ENCODE peak calls at places on chromosomes 12 and 14, in seven cellular contexts. U is HFF-Myc, Z is cardiac muscle cell, Q is fibroblast of mammary gland, Y is breast epithelium, J is heart right ventricle, O is PC-3. L is an unnamed sample.

GRCh38 chr12:122079532-122080081 is 1.1 kb downstream of the MLXIP start:
- DNase-seq in O (no peak), Y (no peak), J (no peak), U (no peak), Z (no peak), Q (no peak), L (no peak)

GRCh38 chr12:91406920-91407341 is 224.3 kb upstream of the DCN start:
- DNase-seq in Z (peak), Q (peak), O (peak), J (no peak), U (peak), Y (no peak), L (no peak)

GRCh38 chr12:56634242-56634836 is 4.2 kb upstream of the BAZ2A start:
- DNase-seq in Q (no peak), J (no peak), Y (peak), Z (no peak), U (no peak), O (peak), L (no peak)

GRCh38 chr14:77862154-77862783 is 62.4 kb downstream of the ADCK1 start:
- DNase-seq in Z (peak), Q (peak), Y (peak), U (peak), J (peak), O (peak), L (peak)

GRCh38 chr14:50762001-50762930 is 68.7 kb downstream of the NIN start:
- DNase-seq in Q (peak), U (peak), Y (no peak), J (no peak), O (peak), Z (peak), L (no peak)

GRCh38 chr14:56324831-56325230 is 206.6 kb downstream of the PELI2 start:
- DNase-seq in Q (peak), J (no peak), O (no peak), Y (no peak), U (peak), Z (no peak), L (no peak)

GRCh38 chr14:71600309-71600708 is 331.9 kb upstream of the RGS6 start:
- DNase-seq in J (no peak), Q (no peak), Y (no peak), O (no peak), Z (no peak), U (no peak), L (no peak)

GRCh38 chr14:99119554-99119953 is 152.4 kb downstream of the BCL11B start:
- DNase-seq in Z (no peak), J (no peak), U (no peak), Y (no peak), Q (no peak), O (no peak), L (no peak)

GRCh38 chr14:74649167-74649566 is 37.1 kb upstream of the LTBP2 start:
- DNase-seq in Z (no peak), U (no peak), Y (no peak), Q (no peak), O (no peak), J (no peak), L (no peak)

GRCh38 chr12:12696562-12697383 is 790 bp upstream of the GPR19 start:
- DNase-seq in Q (peak), Y (peak), J (peak), Z (peak), O (peak), U (no peak), L (peak)

GRCh38 chr12:58939399-58940100 is 19.2 kb upstream of the LRIG3 start:
- DNase-seq in J (no peak), Q (no peak), O (no peak), Y (no peak), U (no peak), Z (no peak), L (no peak)

GRCh38 chr12:85733984-85734383 is 102.2 kb downstream of the RASSF9 start:
- DNase-seq in Y (no peak), Q (peak), U (no peak), O (no peak), J (no peak), Z (peak), L (no peak)

GRCh38 chr14:22538671-22539228 is 50.3 kb downstream of the DAD1 start:
- DNase-seq in Q (no peak), O (no peak), J (no peak), Y (no peak), Z (no peak), U (no peak), L (no peak)

GRCh38 chr12:96434107-96434506 is 33.9 kb upstream of the CDK17 start:
- DNase-seq in J (no peak), Y (no peak), U (peak), Q (peak), O (no peak), Z (peak), L (peak)

GRCh38 chr12:47797432-47797831 is 22.3 kb downstream of the HDAC7 start:
- DNase-seq in J (no peak), O (peak), U (no peak), Y (no peak), Q (no peak), Z (no peak), L (no peak)

GRCh38 chr12:71755146-71755892 is 656 bp downstream of the RAB21 start:
- DNase-seq in Z (peak), O (peak), U (no peak), Q (peak), Y (peak), J (no peak), L (no peak)

GRCh38 chr12:238736-239398 is 23.8 kb downstream of the SLC6A13 start:
- DNase-seq in U (no peak), Z (no peak), Y (no peak), O (no peak), J (no peak), Q (no peak), L (no peak)

GRCh38 chr14:67532998-67533753 is at the start of gene PLEKHH1:
- DNase-seq in Z (peak), Y (peak), Q (peak), U (no peak), J (peak), O (peak), L (no peak)

GRCh38 chr14:44029933-44030332 is 477.1 kb downstream of the FSCB start:
- DNase-seq in Q (peak), O (no peak), Z (peak), Y (no peak), U (no peak), J (no peak), L (no peak)

GRCh38 chr12:90808568-90808967 is 146.4 kb downstream of the CCER1 start:
- DNase-seq in U (no peak), O (peak), Z (no peak), Q (no peak), J (no peak), Y (no peak), L (no peak)

GRCh38 chr12:21599143-21599999 is 5.3 kb downstream of the GYS2 start:
- DNase-seq in Y (no peak), O (no peak), Z (no peak), J (no peak), U (no peak), Q (no peak), L (no peak)

GRCh38 chr12:75922944-75923642 is 108.5 kb downstream of the PHLDA1 start:
- DNase-seq in U (no peak), Z (no peak), J (no peak), Q (no peak), O (no peak), Y (no peak), L (no peak)

GRCh38 chr14:49886523-49886922 is 6.4 kb upstream of the ARF6 start:
- DNase-seq in Q (no peak), J (no peak), U (no peak), Y (no peak), Z (no peak), O (no peak), L (no peak)

GRCh38 chr12:1920436-1920835 is 2.0 kb upstream of the CACNA2D4 start:
- DNase-seq in Y (no peak), Z (no peak), Q (no peak), J (no peak), U (no peak), O (no peak), L (no peak)

GRCh38 chr12:14993537-14994266 is 20.9 kb downstream of the PDE6H start:
- DNase-seq in J (no peak), Q (peak), Z (peak), Y (no peak), U (no peak), O (peak), L (no peak)

GRCh38 chr12:58583956-58584355 is 336.3 kb downstream of the LRIG3 start:
- DNase-seq in Z (no peak), Y (no peak), J (no peak), O (no peak), U (no peak), Q (peak), L (no peak)

GRCh38 chr12:8827551-8828347 is 5.3 kb downstream of the A2ML1 start:
- DNase-seq in Y (peak), U (no peak), J (no peak), Q (no peak), Z (no peak), O (no peak), L (no peak)

GRCh38 chr14:23751591-23751990 is 115.4 kb downstream of the DHRS2 start:
- DNase-seq in Y (no peak), Z (no peak), O (no peak), Q (no peak), U (no peak), J (no peak), L (no peak)

GRCh38 chr12:78568326-78569020 is 296.1 kb upstream of the SYT1 start:
- DNase-seq in J (no peak), Q (peak), O (peak), Y (no peak), Z (no peak), U (no peak), L (no peak)

GRCh38 chr14:49970474-49971147 is 77.7 kb downstream of the ARF6 start:
- DNase-seq in J (no peak), O (no peak), U (no peak), Z (peak), Q (peak), Y (no peak), L (no peak)

GRCh38 chr12:94148841-94149780 is 734 bp downstream of the PLXNC1 start:
- DNase-seq in J (peak), Y (no peak), Z (peak), O (no peak), U (no peak), Q (peak), L (no peak)

GRCh38 chr14:101480747-101481530 is 80.4 kb upstream of the DIO3 start:
- DNase-seq in J (no peak), Y (no peak), Z (peak), U (no peak), O (peak), Q (peak), L (peak)

GRCh38 chr14:103105580-103106168 is 11.1 kb downstream of the EXOC3L4 start:
- DNase-seq in Y (no peak), Q (no peak), Z (no peak), J (no peak), O (peak), U (no peak), L (no peak)

GRCh38 chr12:113246478-113247122 is 25.3 kb downstream of the TPCN1 start:
- DNase-seq in U (no peak), J (peak), Z (no peak), O (peak), Y (no peak), Q (no peak), L (no peak)

GRCh38 chr12:26737487-26738030 is 95.4 kb downstream of the ITPR2 start:
- DNase-seq in O (no peak), J (no peak), U (no peak), Q (no peak), Y (no peak), Z (no peak), L (no peak)

GRCh38 chr12:108635997-108636808 is 2.5 kb upstream of the SELPLG start:
- DNase-seq in Q (no peak), Z (no peak), U (no peak), J (no peak), O (no peak), Y (no peak), L (no peak)

GRCh38 chr12:108634225-108634795 is 616 bp upstream of the SELPLG start:
- DNase-seq in Q (no peak), Z (no peak), J (no peak), O (peak), Y (no peak), U (no peak), L (no peak)

GRCh38 chr12:108635201-108635996 is 1.7 kb upstream of the SELPLG start:
- DNase-seq in U (no peak), Y (no peak), Q (no peak), J (no peak), O (no peak), Z (no peak), L (no peak)

GRCh38 chr12:108633081-108633533 is 587 bp downstream of the SELPLG start:
- DNase-seq in Z (no peak), J (no peak), O (no peak), Q (no peak), U (no peak), Y (no peak), L (no peak)

GRCh38 chr12:108633534-108634224 is at the start of gene SELPLG:
- DNase-seq in U (no peak), O (no peak), Z (no peak), Y (peak), J (peak), Q (no peak), L (no peak)
- TF ChIP-seq CTCF in U (no peak), O (no peak), Z (no peak), Y (no peak), J (no peak), Q (no peak), L (no peak)

GRCh38 chr12:117361905-117362304 is 479 bp upstream of the NOS1 start:
- DNase-seq in Q (no peak), J (no peak), U (no peak), O (no peak), Y (no peak), Z (no peak), L (no peak)

GRCh38 chr12:117360551-117361311 is 695 bp downstream of the NOS1 start:
- DNase-seq in Z (no peak), U (no peak), Q (no peak), O (no peak), Y (no peak), J (no peak), L (no peak)

GRCh38 chr12:117361312-117361670 is at the start of gene NOS1:
- DNase-seq in O (no peak), Z (no peak), J (no peak), Q (no peak), Y (no peak), U (no peak), L (no peak)

GRCh38 chr12:117359029-117359845 is 2.2 kb downstream of the NOS1 start:
- DNase-seq in J (no peak), Y (no peak), O (no peak), Z (no peak), Q (no peak), U (no peak), L (no peak)

DNA sequence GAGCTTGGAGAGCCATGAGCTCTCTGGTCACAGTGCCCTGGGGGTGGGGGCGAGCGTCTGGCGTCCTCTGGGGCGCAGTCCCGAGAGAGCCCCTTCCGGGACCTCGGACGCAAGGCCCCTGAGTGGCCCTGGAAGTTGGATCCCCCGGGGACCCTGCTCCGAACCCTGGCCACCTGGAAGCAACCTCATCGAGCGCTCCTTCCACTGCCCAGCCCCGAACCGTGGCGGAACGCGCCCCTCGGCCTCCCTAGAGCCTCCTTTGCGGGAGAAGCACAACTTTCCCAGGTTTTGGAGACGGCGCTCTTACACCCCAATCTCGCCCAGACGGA is 1.2 kb downstream of the NOS1 start:
- DNase-seq in J (no peak), Q (no peak), Z (no peak), Y (no peak), U (no peak), O (no peak), L (no peak)
- H3K4me3 ChIP-seq in J (peak), Q (no peak), Z (peak), Y (no peak), U (no peak), O (peak), L (no peak)

GRCh38 chr12:123854232-123854631 is 92.1 kb downstream of the DNAH10 start:
- DNase-seq in J (no peak), Q (no peak), O (no peak), Z (no peak), Y (no peak), U (no peak), L (no peak)
- TF ChIP-seq CTCF in J (no peak), Q (no peak), O (no peak), Z (no peak), Y (no peak), U (no peak), L (no peak)

DNA sequence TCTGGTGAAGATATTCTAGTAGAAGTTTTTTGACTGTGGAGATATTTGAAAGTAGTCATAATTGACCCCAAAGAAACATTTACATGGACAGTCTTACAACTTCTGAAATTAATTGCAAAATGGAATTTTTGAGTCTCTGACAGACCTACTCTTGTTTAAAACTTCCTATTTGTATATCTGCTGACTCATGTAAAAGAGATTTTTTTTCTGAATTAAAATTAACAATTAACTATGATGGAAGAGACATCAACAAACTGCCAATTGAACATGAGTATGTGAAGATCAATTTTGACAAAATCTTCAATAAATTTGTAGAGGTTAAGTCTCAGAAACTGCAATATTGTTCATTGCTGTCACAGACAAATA is 108.5 kb upstream of the MAX start:
- DNase-seq in O (peak), Y (no peak), J (no peak), Z (no peak), Q (no peak), U (no peak), L (no peak)
- H3K4me3 ChIP-seq in O (peak), Y (no peak), J (no peak), Z (no peak), Q (no peak), U (no peak), L (no peak)

GRCh38 chr12:60522684-60523083 is 926.9 kb downstream of the SLC16A7 start:
- DNase-seq in Q (no peak), O (no peak), Y (no peak), U (no peak), Z (no peak), J (no peak), L (no peak)
- TF ChIP-seq CTCF in Q (no peak), O (no peak), Y (no peak), U (no peak), Z (no peak), J (no peak), L (no peak)

DNA sequence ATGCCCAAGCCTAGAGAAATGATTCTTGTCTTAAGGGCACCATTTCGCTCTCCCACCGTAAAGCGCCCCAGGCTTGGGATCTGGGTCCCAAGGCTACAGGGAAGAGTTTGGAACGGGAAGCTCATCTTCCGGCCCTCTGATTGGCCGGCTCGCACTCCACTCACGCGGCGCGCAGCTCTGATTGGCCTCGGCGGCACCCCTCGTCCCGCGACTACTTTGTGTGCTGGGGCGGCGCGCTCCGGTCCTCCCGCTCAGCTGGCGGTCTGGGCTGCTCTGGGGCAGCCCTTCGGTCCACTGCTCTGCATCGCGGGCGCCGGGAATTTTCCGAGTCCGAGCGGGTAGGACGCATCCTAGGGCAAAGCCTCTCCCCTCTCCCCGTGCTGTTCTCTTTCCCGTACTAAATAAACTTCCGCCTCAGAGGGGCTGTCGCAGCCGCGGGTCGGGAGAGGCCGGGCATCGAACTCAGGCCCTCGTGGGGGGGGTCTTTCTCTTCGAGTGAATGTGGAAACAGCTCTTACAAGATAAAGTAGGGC is 808 bp upstream of the FUT8 start:
- DNase-seq in Z (peak), J (peak), O (peak), Q (peak), U (peak), Y (peak), L (peak)
- H3K4me3 ChIP-seq in Z (peak), J (peak), O (peak), Q (peak), U (peak), Y (peak), L (peak)